ENCODE peak calls at places on chromosomes 2 and 18, in four cellular contexts. One of them, this sample, is unnamed.

GRCh38 chr18:37922162-37922561 is 356.6 kb upstream of the CELF4 start:
- DNase-seq in GM12865: no peak
- DNase-seq in COR-L47: no peak
- DNase-seq in T-helper 2 cell: no peak
- DNase-seq in this sample: no peak

GRCh38 chr2:240467659-240468299 is 32.3 kb downstream of the GPC1 start:
- DNase-seq in GM12865: no peak
- DNase-seq in COR-L47: no peak
- DNase-seq in T-helper 2 cell: no peak
- DNase-seq in this sample: no peak

GRCh38 chr2:231573698-231574421 is 18.8 kb upstream of the TEX44 start:
- DNase-seq in T-helper 2 cell: no peak
- DNase-seq in GM12865: no peak
- DNase-seq in COR-L47: no peak
- DNase-seq in this sample: no peak

GRCh38 chr2:127701651-127702394 is 526 bp downstream of the SFT2D3 start:
- DNase-seq in GM12865: peak
- DNase-seq in T-helper 2 cell: peak
- DNase-seq in COR-L47: peak
- DNase-seq in this sample: peak

GRCh38 chr18:25561923-25562322 is 210.0 kb upstream of the ZNF521 start:
- DNase-seq in GM12865: peak
- DNase-seq in COR-L47: no peak
- DNase-seq in T-helper 2 cell: no peak
- DNase-seq in this sample: no peak

GRCh38 chr2:239319261-239319661 is 81.6 kb downstream of the HDAC4 start:
- DNase-seq in T-helper 2 cell: no peak
- DNase-seq in GM12865: no peak
- DNase-seq in COR-L47: no peak
- DNase-seq in this sample: peak

GRCh38 chr18:12366794-12367193 is 10.2 kb downstream of the AFG3L2 start:
- DNase-seq in T-helper 2 cell: no peak
- DNase-seq in COR-L47: no peak
- DNase-seq in GM12865: no peak
- DNase-seq in this sample: no peak

GRCh38 chr2:106115250-106115649 is 78.9 kb downstream of the UXS1 start:
- DNase-seq in COR-L47: no peak
- DNase-seq in T-helper 2 cell: no peak
- DNase-seq in GM12865: peak
- DNase-seq in this sample: no peak

GRCh38 chr18:77042583-77042982 is 90.0 kb downstream of the MBP start:
- DNase-seq in GM12865: no peak
- DNase-seq in COR-L47: no peak
- DNase-seq in T-helper 2 cell: no peak
- DNase-seq in this sample: no peak

GRCh38 chr2:58895849-58896248 is 654.7 kb upstream of the FANCL start:
- DNase-seq in GM12865: no peak
- DNase-seq in T-helper 2 cell: no peak
- DNase-seq in COR-L47: no peak
- DNase-seq in this sample: no peak

GRCh38 chr2:26633993-26634392 is 7.2 kb downstream of the CIB4 start:
- DNase-seq in T-helper 2 cell: no peak
- DNase-seq in GM12865: no peak
- DNase-seq in COR-L47: no peak
- DNase-seq in this sample: no peak

GRCh38 chr2:38750793-38751042 is 443 bp downstream of the SRSF7 start:
- DNase-seq in T-helper 2 cell: no peak
- DNase-seq in COR-L47: peak
- DNase-seq in GM12865: peak
- DNase-seq in this sample: peak

GRCh38 chr2:120238728-120239487 is 13.7 kb upstream of the RALB start:
- DNase-seq in GM12865: no peak
- DNase-seq in COR-L47: no peak
- DNase-seq in T-helper 2 cell: no peak
- DNase-seq in this sample: no peak

GRCh38 chr18:68299906-68300305 is 415.0 kb downstream of the TMX3 start:
- DNase-seq in GM12865: no peak
- DNase-seq in T-helper 2 cell: no peak
- DNase-seq in COR-L47: no peak
- DNase-seq in this sample: no peak

GRCh38 chr2:234032301-234032856 is 18.1 kb upstream of the SPP2 start:
- DNase-seq in COR-L47: no peak
- DNase-seq in GM12865: peak
- DNase-seq in T-helper 2 cell: peak
- DNase-seq in this sample: no peak

GRCh38 chr2:194826241-194826640 is 830.8 kb upstream of the SLC39A10 start:
- DNase-seq in T-helper 2 cell: no peak
- DNase-seq in GM12865: no peak
- DNase-seq in COR-L47: no peak
- DNase-seq in this sample: no peak

GRCh38 chr2:128726221-128726620 is 407.6 kb upstream of the HS6ST1 start:
- DNase-seq in COR-L47: no peak
- DNase-seq in T-helper 2 cell: no peak
- DNase-seq in GM12865: no peak
- DNase-seq in this sample: no peak